ENCODE peak calls at places on chromosomes 3 and 15, in eight cellular contexts. One of them, this sample, is unnamed.

GRCh38 chr15:48641416-48641815 is 4.1 kb downstream of the FBN1 start:
- DNase-seq in SK-N-SH: peak
- DNase-seq in GM12878: peak
- DNase-seq in H1: no peak
- DNase-seq in SK-N-MC: no peak
- DNase-seq in K562: no peak
- DNase-seq in endothelial cell of umbilical vein: peak
- DNase-seq in HepG2: no peak
- DNase-seq in this sample: no peak

GRCh38 chr15:81160312-81161214 is 26.5 kb downstream of the CFAP161 start:
- DNase-seq in SK-N-SH: peak
- DNase-seq in GM12878: no peak
- DNase-seq in H1: no peak
- DNase-seq in SK-N-MC: no peak
- DNase-seq in K562: no peak
- DNase-seq in endothelial cell of umbilical vein: peak
- DNase-seq in HepG2: no peak
- DNase-seq in this sample: no peak

GRCh38 chr15:71230303-71230702 is 115.0 kb downstream of the THSD4 start:
- DNase-seq in SK-N-SH: no peak
- DNase-seq in GM12878: no peak
- DNase-seq in H1: no peak
- DNase-seq in SK-N-MC: no peak
- DNase-seq in K562: no peak
- DNase-seq in endothelial cell of umbilical vein: no peak
- DNase-seq in HepG2: no peak
- DNase-seq in this sample: no peak

GRCh38 chr15:63291507-63291906 is 14.1 kb downstream of the APH1B start:
- DNase-seq in SK-N-SH: no peak
- DNase-seq in GM12878: no peak
- DNase-seq in H1: no peak
- DNase-seq in SK-N-MC: no peak
- DNase-seq in K562: peak
- DNase-seq in endothelial cell of umbilical vein: peak
- DNase-seq in HepG2: no peak
- DNase-seq in this sample: no peak

GRCh38 chr15:66883322-66883911 is 181.4 kb downstream of the SMAD6 start:
- DNase-seq in SK-N-SH: no peak
- DNase-seq in GM12878: no peak
- DNase-seq in H1: peak
- DNase-seq in SK-N-MC: peak
- DNase-seq in K562: no peak
- DNase-seq in endothelial cell of umbilical vein: peak
- DNase-seq in HepG2: peak
- DNase-seq in this sample: peak

GRCh38 chr15:55770808-55771207 is 27.9 kb upstream of the PRTG start:
- DNase-seq in SK-N-SH: peak
- DNase-seq in GM12878: no peak
- DNase-seq in H1: no peak
- DNase-seq in SK-N-MC: no peak
- DNase-seq in K562: no peak
- DNase-seq in endothelial cell of umbilical vein: no peak
- DNase-seq in HepG2: no peak
- DNase-seq in this sample: no peak

GRCh38 chr3:99881121-99881524 is 63.5 kb downstream of the CMSS1 start:
- DNase-seq in SK-N-SH: no peak
- DNase-seq in GM12878: no peak
- DNase-seq in H1: no peak
- DNase-seq in SK-N-MC: no peak
- DNase-seq in K562: no peak
- DNase-seq in endothelial cell of umbilical vein: peak
- DNase-seq in HepG2: no peak
- DNase-seq in this sample: no peak

GRCh38 chr3:46297658-46298423 is 55.6 kb downstream of the CCR3 start:
- DNase-seq in SK-N-SH: no peak
- DNase-seq in GM12878: no peak
- DNase-seq in H1: no peak
- DNase-seq in SK-N-MC: no peak
- DNase-seq in K562: no peak
- DNase-seq in endothelial cell of umbilical vein: no peak
- DNase-seq in HepG2: no peak
- DNase-seq in this sample: no peak

GRCh38 chr3:177906573-177907229 is 629.5 kb upstream of the KCNMB2 start:
- DNase-seq in SK-N-SH: no peak
- DNase-seq in GM12878: no peak
- DNase-seq in H1: no peak
- DNase-seq in SK-N-MC: no peak
- DNase-seq in K562: no peak
- DNase-seq in endothelial cell of umbilical vein: no peak
- DNase-seq in HepG2: no peak
- DNase-seq in this sample: no peak

GRCh38 chr3:195802261-195802701 is 9.4 kb downstream of the MUC4 start:
- DNase-seq in SK-N-SH: no peak
- DNase-seq in GM12878: no peak
- DNase-seq in H1: no peak
- DNase-seq in SK-N-MC: no peak
- DNase-seq in K562: no peak
- DNase-seq in endothelial cell of umbilical vein: no peak
- DNase-seq in HepG2: no peak
- DNase-seq in this sample: no peak

GRCh38 chr3:141311496-141312358 is 56.6 kb upstream of the ZBTB38 start:
- DNase-seq in SK-N-SH: peak
- DNase-seq in GM12878: peak
- DNase-seq in H1: peak
- DNase-seq in SK-N-MC: peak
- DNase-seq in K562: peak
- DNase-seq in endothelial cell of umbilical vein: peak
- DNase-seq in HepG2: peak
- DNase-seq in this sample: peak

GRCh38 chr3:134709563-134710312 is 58.9 kb upstream of the KY start:
- DNase-seq in SK-N-SH: no peak
- DNase-seq in GM12878: no peak
- DNase-seq in H1: no peak
- DNase-seq in SK-N-MC: no peak
- DNase-seq in K562: no peak
- DNase-seq in endothelial cell of umbilical vein: no peak
- DNase-seq in HepG2: no peak
- DNase-seq in this sample: no peak

GRCh38 chr3:8575364-8576104 is 69.1 kb downstream of the SSUH2 start:
- DNase-seq in SK-N-SH: no peak
- DNase-seq in GM12878: no peak
- DNase-seq in H1: no peak
- DNase-seq in SK-N-MC: no peak
- DNase-seq in K562: no peak
- DNase-seq in endothelial cell of umbilical vein: peak
- DNase-seq in HepG2: no peak
- DNase-seq in this sample: no peak

GRCh38 chr15:57227181-57227580 is 149.1 kb upstream of the CGNL1 start:
- DNase-seq in SK-N-SH: no peak
- DNase-seq in GM12878: no peak
- DNase-seq in H1: no peak
- DNase-seq in SK-N-MC: no peak
- DNase-seq in K562: no peak
- DNase-seq in endothelial cell of umbilical vein: no peak
- DNase-seq in HepG2: no peak
- DNase-seq in this sample: no peak

GRCh38 chr3:129549006-129549800 is 6.2 kb downstream of the H1-8 start:
- DNase-seq in SK-N-SH: no peak
- DNase-seq in GM12878: no peak
- DNase-seq in H1: no peak
- DNase-seq in SK-N-MC: no peak
- DNase-seq in K562: no peak
- DNase-seq in endothelial cell of umbilical vein: no peak
- DNase-seq in HepG2: no peak
- DNase-seq in this sample: no peak
- H3K9ac ChIP-seq in SK-N-SH: no peak
- H3K9ac ChIP-seq in GM12878: no peak
- H3K9ac ChIP-seq in H1: no peak
- H3K9ac ChIP-seq in SK-N-MC: no peak
- H3K9ac ChIP-seq in K562: peak
- H3K9ac ChIP-seq in endothelial cell of umbilical vein: no peak
- H3K9ac ChIP-seq in HepG2: no peak
- H3K9ac ChIP-seq in this sample: no peak

DNA sequence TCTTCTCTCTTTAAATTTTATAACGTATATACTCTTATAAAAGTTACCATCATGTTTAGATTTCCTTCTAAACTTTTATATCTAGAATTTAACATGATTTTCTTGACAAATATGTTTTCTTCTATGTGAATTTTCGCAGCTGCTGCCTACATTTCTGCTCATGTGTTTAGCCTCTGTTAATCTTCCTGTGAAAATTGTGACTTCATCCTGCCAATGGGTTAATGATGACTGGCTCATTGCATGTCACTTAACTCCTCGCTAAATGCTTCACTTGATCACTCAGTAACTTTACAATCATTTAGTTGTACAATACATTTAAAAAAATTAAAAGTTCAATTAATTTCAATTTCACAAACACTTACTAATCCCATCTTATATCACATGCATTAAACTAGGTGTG is 178.1 kb downstream of the LPP start:
- DNase-seq in SK-N-SH: no peak
- DNase-seq in GM12878: no peak
- DNase-seq in H1: no peak
- DNase-seq in SK-N-MC: no peak
- DNase-seq in K562: no peak
- DNase-seq in endothelial cell of umbilical vein: no peak
- DNase-seq in HepG2: no peak
- DNase-seq in this sample: no peak
- TF ChIP-seq POLR2AphosphoS5 in SK-N-SH: no peak
- TF ChIP-seq POLR2AphosphoS5 in GM12878: no peak
- TF ChIP-seq POLR2AphosphoS5 in H1: no peak
- TF ChIP-seq POLR2AphosphoS5 in SK-N-MC: no peak
- TF ChIP-seq POLR2AphosphoS5 in K562: no peak
- TF ChIP-seq POLR2AphosphoS5 in endothelial cell of umbilical vein: no peak
- TF ChIP-seq POLR2AphosphoS5 in HepG2: no peak
- TF ChIP-seq POLR2AphosphoS5 in this sample: no peak

DNA sequence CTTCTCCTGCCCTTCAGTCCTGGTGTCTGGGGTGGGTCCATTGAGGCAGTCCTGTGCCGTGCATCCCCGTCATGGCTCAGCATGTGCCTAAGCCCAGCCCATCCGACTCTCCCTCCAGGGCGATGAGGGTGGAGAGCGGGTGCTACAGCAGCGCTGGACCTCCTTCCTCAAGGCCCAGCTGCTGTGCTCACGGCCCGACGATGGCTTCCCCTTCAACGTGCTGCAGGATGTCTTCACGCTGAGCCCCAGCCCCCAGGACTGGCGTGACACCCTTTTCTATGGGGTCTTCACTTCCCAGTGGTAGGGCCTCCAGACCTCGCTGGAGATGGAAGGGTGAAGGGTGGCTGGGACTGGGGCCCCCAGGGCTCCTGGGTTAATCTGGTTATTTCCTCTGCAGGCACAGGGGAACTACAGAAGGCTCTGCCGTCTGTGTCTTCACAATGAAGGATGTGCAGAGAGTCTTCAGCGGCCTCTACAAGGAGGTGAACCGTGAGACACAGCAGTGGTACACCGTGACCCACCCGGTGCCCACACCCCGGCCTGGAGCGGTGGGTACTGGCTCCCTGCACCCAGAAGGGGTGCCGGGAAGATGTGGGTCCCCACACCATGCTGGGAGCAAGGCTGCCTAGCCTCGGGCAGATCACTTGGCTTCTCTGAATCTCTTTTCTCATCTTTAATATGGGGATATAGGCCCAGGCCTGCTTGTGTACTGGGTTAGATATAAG is 10.1 kb downstream of the CIB1 start:
- DNase-seq in SK-N-SH: no peak
- DNase-seq in GM12878: no peak
- DNase-seq in H1: no peak
- DNase-seq in SK-N-MC: no peak
- DNase-seq in K562: no peak
- DNase-seq in endothelial cell of umbilical vein: no peak
- DNase-seq in HepG2: no peak
- DNase-seq in this sample: no peak
- H3K9ac ChIP-seq in SK-N-SH: no peak
- H3K9ac ChIP-seq in GM12878: no peak
- H3K9ac ChIP-seq in H1: no peak
- H3K9ac ChIP-seq in SK-N-MC: no peak
- H3K9ac ChIP-seq in K562: peak
- H3K9ac ChIP-seq in endothelial cell of umbilical vein: no peak
- H3K9ac ChIP-seq in HepG2: no peak
- H3K9ac ChIP-seq in this sample: no peak

GRCh38 chr3:307182-307581 is 110.6 kb downstream of the CHL1 start:
- DNase-seq in SK-N-SH: no peak
- DNase-seq in GM12878: no peak
- DNase-seq in H1: no peak
- DNase-seq in SK-N-MC: no peak
- DNase-seq in K562: no peak
- DNase-seq in endothelial cell of umbilical vein: no peak
- DNase-seq in HepG2: no peak
- DNase-seq in this sample: no peak
- TF ChIP-seq POLR2AphosphoS5 in SK-N-SH: no peak
- TF ChIP-seq POLR2AphosphoS5 in GM12878: no peak
- TF ChIP-seq POLR2AphosphoS5 in H1: no peak
- TF ChIP-seq POLR2AphosphoS5 in SK-N-MC: no peak
- TF ChIP-seq POLR2AphosphoS5 in K562: no peak
- TF ChIP-seq POLR2AphosphoS5 in endothelial cell of umbilical vein: no peak
- TF ChIP-seq POLR2AphosphoS5 in HepG2: no peak
- TF ChIP-seq POLR2AphosphoS5 in this sample: no peak

DNA sequence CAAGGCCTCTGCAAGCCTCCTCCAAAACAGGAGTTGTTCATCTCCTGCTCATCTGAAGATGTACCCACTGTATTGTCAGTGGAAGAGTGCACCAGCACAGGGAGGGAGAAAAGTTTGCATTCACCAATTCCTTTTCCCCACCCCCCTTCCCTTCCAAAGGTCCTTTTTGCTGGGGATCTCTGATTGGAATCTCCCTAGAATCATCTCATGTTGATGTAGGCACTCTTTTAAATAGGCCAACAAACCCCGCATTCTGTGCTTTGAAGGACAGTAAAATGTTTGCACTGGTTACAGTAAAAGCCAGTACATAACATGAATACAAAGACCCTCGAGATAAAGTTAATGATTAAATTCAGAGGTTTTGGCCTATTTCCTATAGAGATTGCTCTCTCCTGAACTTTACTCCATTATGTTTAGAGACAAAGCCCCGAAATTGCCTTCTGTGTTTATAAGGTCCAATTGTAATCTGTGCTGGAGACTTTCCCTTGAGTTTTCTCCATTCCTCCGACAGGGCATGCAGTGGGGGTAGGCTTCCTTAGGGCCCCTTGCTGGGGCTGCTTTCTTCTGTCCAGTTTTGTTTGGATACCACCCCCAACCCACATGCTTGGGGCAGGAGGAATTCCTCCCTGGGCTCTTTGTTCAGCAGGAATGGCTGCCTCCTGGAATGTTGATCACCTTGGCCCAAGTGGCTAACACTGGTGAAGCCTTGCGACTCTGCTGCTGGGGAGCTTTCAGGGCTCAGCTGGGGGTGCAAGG is 22.5 kb downstream of the TRIM71 start:
- DNase-seq in SK-N-SH: no peak
- DNase-seq in GM12878: no peak
- DNase-seq in H1: no peak
- DNase-seq in SK-N-MC: no peak
- DNase-seq in K562: no peak
- DNase-seq in endothelial cell of umbilical vein: no peak
- DNase-seq in HepG2: peak
- DNase-seq in this sample: no peak
- H3K9ac ChIP-seq in SK-N-SH: no peak
- H3K9ac ChIP-seq in GM12878: no peak
- H3K9ac ChIP-seq in H1: no peak
- H3K9ac ChIP-seq in SK-N-MC: no peak
- H3K9ac ChIP-seq in K562: no peak
- H3K9ac ChIP-seq in endothelial cell of umbilical vein: no peak
- H3K9ac ChIP-seq in HepG2: peak
- H3K9ac ChIP-seq in this sample: no peak

GRCh38 chr3:72255736-72256559 is 471.0 kb upstream of the PROK2 start:
- DNase-seq in SK-N-SH: peak
- DNase-seq in GM12878: no peak
- DNase-seq in H1: no peak
- DNase-seq in SK-N-MC: no peak
- DNase-seq in K562: no peak
- DNase-seq in endothelial cell of umbilical vein: peak
- DNase-seq in HepG2: no peak
- DNase-seq in this sample: no peak
- TF ChIP-seq POLR2AphosphoS5 in SK-N-SH: no peak
- TF ChIP-seq POLR2AphosphoS5 in GM12878: no peak
- TF ChIP-seq POLR2AphosphoS5 in H1: no peak
- TF ChIP-seq POLR2AphosphoS5 in SK-N-MC: no peak
- TF ChIP-seq POLR2AphosphoS5 in K562: no peak
- TF ChIP-seq POLR2AphosphoS5 in endothelial cell of umbilical vein: no peak
- TF ChIP-seq POLR2AphosphoS5 in HepG2: no peak
- TF ChIP-seq POLR2AphosphoS5 in this sample: no peak